ENCODE peak calls at places on chromosomes 7 and 10, in ten cellular contexts. O, N, B, J, A, I, U, E, L and X are unnamed samples.

GRCh38 chr10:13327516-13327915 is 20.6 kb downstream of the SEPHS1 start:
- DNase-seq in O (no peak), N (no peak), B (no peak), J (no peak), A (no peak), I (no peak), U (no peak), E (no peak), L (no peak), X (no peak)

GRCh38 chr10:105758209-105758998 is 1117.3 kb downstream of the SORCS3 start:
- DNase-seq in O (no peak), N (no peak), B (no peak), J (no peak), A (no peak), I (no peak), U (no peak), E (no peak), L (no peak), X (no peak)

GRCh38 chr7:54837167-54837566 is 78.2 kb upstream of the SEC61G start:
- DNase-seq in O (no peak), N (no peak), B (no peak), J (no peak), A (no peak), I (no peak), U (no peak), E (no peak), L (no peak), X (no peak)

GRCh38 chr10:91672021-91672608 is 39.2 kb upstream of the PPP1R3C start:
- DNase-seq in O (peak), N (peak), B (no peak), J (no peak), A (no peak), I (no peak), U (peak), E (no peak), L (no peak), X (no peak)

GRCh38 chr10:23376175-23376787 is 31.7 kb upstream of the C10orf67 start:
- DNase-seq in O (no peak), N (no peak), B (no peak), J (no peak), A (no peak), I (no peak), U (no peak), E (no peak), L (peak), X (no peak)

GRCh38 chr7:7699970-7700369 is 18.4 kb downstream of the RPA3 start:
- DNase-seq in O (no peak), N (no peak), B (no peak), J (no peak), A (no peak), I (no peak), U (no peak), E (no peak), L (no peak), X (no peak)

GRCh38 chr10:63527401-63527800 is 6.2 kb downstream of the REEP3 start:
- DNase-seq in O (no peak), N (no peak), B (no peak), J (no peak), A (no peak), I (no peak), U (no peak), E (no peak), L (no peak), X (no peak)

GRCh38 chr7:22598318-22598717 is 98.3 kb upstream of the STEAP1B start:
- DNase-seq in O (no peak), N (no peak), B (no peak), J (no peak), A (no peak), I (no peak), U (no peak), E (no peak), L (no peak), X (no peak)

GRCh38 chr10:47326927-47327330 is 4.7 kb downstream of the GDF2 start:
- DNase-seq in O (no peak), N (no peak), B (no peak), J (no peak), A (no peak), I (no peak), U (no peak), E (no peak), L (no peak), X (no peak)

GRCh38 chr7:87047-87446 is 105.3 kb upstream of the FAM20C start:
- DNase-seq in O (no peak), N (no peak), B (no peak), J (no peak), A (no peak), I (no peak), U (no peak), E (no peak), L (no peak), X (no peak)

GRCh38 chr10:60511823-60512222 is 122.1 kb upstream of the ANK3 start:
- DNase-seq in O (no peak), N (no peak), B (no peak), J (no peak), A (no peak), I (no peak), U (no peak), E (no peak), L (no peak), X (no peak)

GRCh38 chr10:100356067-100357017 is 9.3 kb downstream of the SCD start:
- DNase-seq in O (no peak), N (no peak), B (no peak), J (no peak), A (no peak), I (no peak), U (no peak), E (no peak), L (no peak), X (no peak)

GRCh38 chr7:150388709-150389531 is 9.8 kb downstream of the ZNF775 start:
- DNase-seq in O (no peak), N (peak), B (no peak), J (peak), A (no peak), I (peak), U (no peak), E (peak), L (peak), X (peak)

GRCh38 chr7:84022686-84023308 is 171.8 kb downstream of the SEMA3A start:
- DNase-seq in O (no peak), N (peak), B (peak), J (no peak), A (no peak), I (no peak), U (no peak), E (peak), L (no peak), X (no peak)

GRCh38 chr7:93015193-93016084 is 102.3 kb downstream of the SAMD9 start:
- DNase-seq in O (no peak), N (peak), B (no peak), J (no peak), A (no peak), I (no peak), U (no peak), E (no peak), L (no peak), X (no peak)

GRCh38 chr7:27168265-27168947 is 3.1 kb upstream of the HOXA9 start:
- DNase-seq in O (no peak), N (no peak), B (no peak), J (peak), A (no peak), I (peak), U (no peak), E (no peak), L (no peak), X (no peak)

GRCh38 chr7:128324363-128324680 is 19.4 kb downstream of the RBM28 start:
- DNase-seq in O (no peak), N (no peak), B (no peak), J (no peak), A (no peak), I (no peak), U (no peak), E (no peak), L (no peak), X (no peak)

GRCh38 chr10:71999360-72000072 is 35.3 kb downstream of the CHST3 start:
- DNase-seq in O (no peak), N (peak), B (no peak), J (peak), A (peak), I (peak), U (no peak), E (no peak), L (peak), X (no peak)

GRCh38 chr7:22252886-22253536 is 103.9 kb downstream of the RAPGEF5 start:
- DNase-seq in O (no peak), N (no peak), B (no peak), J (no peak), A (no peak), I (no peak), U (no peak), E (no peak), L (no peak), X (no peak)

GRCh38 chr7:84237533-84238173 is 43.1 kb upstream of the SEMA3A start:
- DNase-seq in O (peak), N (peak), B (peak), J (no peak), A (no peak), I (no peak), U (no peak), E (no peak), L (no peak), X (no peak)

GRCh38 chr10:88820990-88821389 is 18.5 kb downstream of the LIPM start:
- DNase-seq in O (no peak), N (peak), B (no peak), J (no peak), A (no peak), I (no peak), U (no peak), E (no peak), L (no peak), X (no peak)

GRCh38 chr10:130141038-130141437 is 4.8 kb downstream of the GLRX3 start:
- DNase-seq in O (no peak), N (no peak), B (no peak), J (no peak), A (no peak), I (no peak), U (no peak), E (no peak), L (no peak), X (no peak)

GRCh38 chr10:130141878-130142277 is 5.7 kb downstream of the GLRX3 start:
- DNase-seq in O (no peak), N (no peak), B (no peak), J (no peak), A (no peak), I (no peak), U (no peak), E (no peak), L (no peak), X (no peak)

GRCh38 chr10:130138479-130138866 is 2.3 kb downstream of the GLRX3 start:
- DNase-seq in O (peak), N (peak), B (peak), J (no peak), A (peak), I (no peak), U (no peak), E (peak), L (peak), X (no peak)

GRCh38 chr10:130140425-130140824 is 4.2 kb downstream of the GLRX3 start:
- DNase-seq in O (no peak), N (no peak), B (no peak), J (no peak), A (no peak), I (no peak), U (no peak), E (no peak), L (no peak), X (no peak)

GRCh38 chr10:130141460-130141859 is 5.3 kb downstream of the GLRX3 start:
- DNase-seq in O (no peak), N (peak), B (no peak), J (no peak), A (no peak), I (no peak), U (no peak), E (peak), L (no peak), X (no peak)
- TF ChIP-seq POLR2A in O (no peak), N (no peak), B (no peak), J (no peak), A (no peak), I (no peak), U (no peak), E (no peak), L (no peak), X (no peak)

GRCh38 chr10:112442063-112442462 is 4.7 kb downstream of the ZDHHC6 start:
- DNase-seq in O (no peak), N (no peak), B (no peak), J (no peak), A (no peak), I (no peak), U (no peak), E (no peak), L (no peak), X (no peak)

GRCh38 chr10:112441520-112441919 is 5.2 kb downstream of the ZDHHC6 start:
- DNase-seq in O (no peak), N (no peak), B (no peak), J (no peak), A (no peak), I (no peak), U (no peak), E (no peak), L (no peak), X (no peak)

GRCh38 chr10:112446055-112446854 is 459 bp downstream of the ZDHHC6 start:
- DNase-seq in O (no peak), N (peak), B (no peak), J (no peak), A (no peak), I (no peak), U (no peak), E (no peak), L (no peak), X (no peak)

GRCh38 chr10:112448903-112449302 is 1.9 kb downstream of the VTI1A start:
- DNase-seq in O (no peak), N (no peak), B (no peak), J (no peak), A (no peak), I (no peak), U (no peak), E (no peak), L (no peak), X (no peak)

GRCh38 chr10:112446855-112447691 is at the start of the genes VTI1A and ZDHHC6:
- DNase-seq in O (peak), N (peak), B (peak), J (peak), A (peak), I (peak), U (peak), E (peak), L (peak), X (peak)
- TF ChIP-seq POLR2A in O (peak), N (peak), B (peak), J (peak), A (peak), I (no peak), U (no peak), E (peak), L (peak), X (peak)

DNA sequence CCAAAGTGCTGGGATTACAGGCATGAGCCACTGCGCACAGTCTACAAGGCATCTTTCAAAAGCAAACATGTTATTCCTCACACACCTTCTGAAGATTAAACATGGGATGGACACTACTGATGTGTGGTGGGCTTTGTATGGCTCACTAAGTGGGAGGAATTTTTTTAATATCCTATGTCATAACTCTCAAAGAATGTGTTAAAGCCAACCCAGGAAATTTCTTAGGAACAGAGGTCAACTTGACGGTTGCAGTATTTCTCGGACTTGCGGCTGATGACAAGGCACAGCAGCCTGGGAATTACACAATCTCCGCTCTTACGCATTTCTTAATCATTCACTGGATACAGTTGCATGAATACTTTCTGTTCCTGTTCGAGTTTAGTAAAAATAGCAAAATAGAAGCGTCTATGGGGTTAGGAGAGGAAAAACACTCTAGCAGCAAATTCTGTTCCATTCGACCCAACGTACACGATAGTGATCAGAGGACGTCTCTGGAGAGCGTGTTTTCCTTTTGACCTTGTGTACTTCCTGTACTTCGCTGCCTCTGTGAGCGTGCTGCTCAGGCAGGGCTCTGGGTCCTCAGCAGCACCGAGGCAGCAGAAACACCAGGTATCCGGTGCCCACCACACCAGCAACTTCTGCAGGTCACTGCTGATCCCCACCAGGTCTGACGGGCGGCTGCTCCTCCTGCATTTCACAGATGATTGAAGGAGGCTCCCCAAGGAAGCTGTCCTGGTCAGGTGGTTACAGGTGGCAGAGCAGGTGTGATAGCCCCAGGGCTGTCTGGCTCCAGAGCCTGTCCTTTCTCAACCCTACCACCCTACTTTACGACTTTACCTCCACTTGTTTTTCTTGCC is 26.4 kb upstream of the SRGN start:
- DNase-seq in O (peak), N (peak), B (peak), J (peak), A (peak), I (peak), U (no peak), E (peak), L (peak), X (peak)
- TF ChIP-seq POLR2A in O (no peak), N (peak), B (no peak), J (peak), A (no peak), I (peak), U (no peak), E (no peak), L (no peak), X (no peak)

DNA sequence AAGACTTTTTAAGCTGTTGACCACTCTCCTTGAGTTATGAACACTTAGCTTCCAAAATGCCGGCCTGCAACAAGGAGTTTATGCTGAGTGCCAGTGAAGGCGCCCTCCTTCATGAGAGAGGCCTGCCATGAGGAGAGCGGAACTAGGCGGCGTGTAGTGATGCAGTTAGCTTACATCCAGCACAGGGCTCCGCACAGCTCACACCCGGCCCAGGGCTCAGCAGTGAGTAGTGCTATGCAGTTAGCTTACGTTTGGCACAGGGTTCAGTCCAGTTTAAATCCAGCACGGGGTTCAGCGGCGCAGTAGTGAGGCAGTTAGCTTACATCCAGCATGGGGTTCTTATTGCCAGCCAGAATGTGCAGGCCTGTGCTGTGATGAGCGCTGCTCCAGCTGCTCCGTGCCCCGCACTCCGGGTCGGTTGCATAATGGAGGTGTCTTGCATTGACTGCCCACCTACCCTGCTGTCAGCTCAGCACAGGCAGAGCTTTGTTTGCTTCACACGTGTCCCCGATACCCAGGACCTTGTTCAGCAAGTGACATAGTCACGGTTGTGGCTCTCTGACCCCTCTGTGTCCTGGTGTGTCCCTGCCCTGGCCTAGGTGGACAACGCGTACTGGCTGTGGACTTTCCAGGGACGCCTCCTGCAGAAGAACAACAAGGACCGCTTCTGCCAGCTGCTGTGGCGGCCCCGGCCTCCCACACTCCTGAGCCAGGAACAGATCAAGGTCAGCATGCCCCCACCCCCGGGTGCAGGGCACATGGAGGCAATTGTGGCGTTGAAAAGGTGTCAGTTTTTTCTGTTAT is 21.9 kb downstream of the EIF3B start:
- DNase-seq in O (no peak), N (no peak), B (no peak), J (no peak), A (no peak), I (peak), U (no peak), E (no peak), L (peak), X (no peak)
- TF ChIP-seq POLR2A in O (no peak), N (no peak), B (no peak), J (no peak), A (no peak), I (no peak), U (no peak), E (no peak), L (no peak), X (no peak)

GRCh38 chr10:30433286-30433778 is 652 bp upstream of the MAP3K8 start:
- DNase-seq in O (no peak), N (peak), B (peak), J (peak), A (peak), I (peak), U (peak), E (peak), L (peak), X (peak)

GRCh38 chr10:30432631-30433285 is 1.2 kb upstream of the MAP3K8 start:
- DNase-seq in O (no peak), N (no peak), B (peak), J (peak), A (no peak), I (peak), U (no peak), E (no peak), L (peak), X (peak)

GRCh38 chr10:30435068-30435422 is 1.1 kb downstream of the MAP3K8 start:
- DNase-seq in O (no peak), N (peak), B (peak), J (peak), A (peak), I (no peak), U (no peak), E (no peak), L (peak), X (peak)

GRCh38 chr10:30434273-30435067 is 486 bp downstream of the MAP3K8 start:
- DNase-seq in O (peak), N (peak), B (peak), J (peak), A (peak), I (peak), U (peak), E (peak), L (peak), X (peak)

GRCh38 chr10:30433779-30434272 is at the start of gene MAP3K8:
- DNase-seq in O (peak), N (peak), B (peak), J (peak), A (peak), I (peak), U (peak), E (peak), L (peak), X (peak)
- TF ChIP-seq POLR2A in O (peak), N (peak), B (peak), J (peak), A (peak), I (peak), U (peak), E (peak), L (peak), X (peak)

DNA sequence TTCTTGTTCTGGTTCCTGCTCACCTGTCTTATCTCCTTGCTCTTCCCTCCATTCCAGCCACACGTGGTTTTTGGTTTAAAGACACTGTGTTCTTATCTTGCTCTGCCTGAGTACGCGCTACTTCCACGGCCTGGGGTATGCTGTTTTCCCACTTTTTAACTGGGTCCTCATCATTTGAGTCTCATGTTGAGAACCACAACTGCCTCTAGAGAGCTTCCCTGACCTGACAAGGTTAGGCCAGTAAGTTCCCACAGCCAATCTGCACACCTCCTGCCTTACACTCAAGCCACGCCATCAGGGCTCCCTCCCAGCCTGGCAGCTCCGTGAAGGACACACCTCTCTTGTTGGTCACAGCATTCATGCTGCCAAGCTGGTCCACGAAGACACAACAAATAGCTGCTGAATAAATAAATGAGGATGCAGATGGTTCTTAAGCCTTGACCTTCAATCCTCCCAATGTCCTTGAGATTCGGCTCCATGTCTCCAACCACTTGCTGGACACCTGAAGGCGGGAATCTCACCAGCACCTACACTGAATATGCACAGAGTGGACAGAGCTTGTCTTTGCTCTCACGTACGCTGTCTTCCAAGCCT is 201.7 kb upstream of the KLF14 start:
- DNase-seq in O (no peak), N (no peak), B (no peak), J (no peak), A (no peak), I (no peak), U (peak), E (no peak), L (no peak), X (no peak)
- TF ChIP-seq POLR2A in O (no peak), N (no peak), B (no peak), J (no peak), A (no peak), I (no peak), U (no peak), E (no peak), L (no peak), X (no peak)

GRCh38 chr10:101617102-101617823 is 29.1 kb downstream of the DPCD start:
- DNase-seq in O (no peak), N (no peak), B (no peak), J (no peak), A (no peak), I (no peak), U (no peak), E (no peak), L (no peak), X (no peak)
- TF ChIP-seq POLR2A in O (no peak), N (no peak), B (no peak), J (no peak), A (no peak), I (no peak), U (no peak), E (no peak), L (no peak), X (no peak)